ENCODE peak calls at places on chromosomes 16 and 17, in four cellular contexts. W is keratinocyte; M is lung; G is CD4-positive, alpha-beta memory T cell. B is an unnamed sample.

GRCh38 chr16:11497851-11498289 is 88.8 kb downstream of the LITAF start:
- DNase-seq in W (no peak), G (no peak), M (no peak), B (no peak)

GRCh38 chr17:76738468-76738850 is 540 bp downstream of the MFSD11 start:
- DNase-seq in M (no peak), W (no peak), G (no peak), B (no peak)

GRCh38 chr16:1038932-1039331 is 33.6 kb upstream of the SSTR5 start:
- DNase-seq in M (no peak), G (no peak), W (no peak), B (no peak)

GRCh38 chr16:70579648-70580630 is 56.3 kb downstream of the SF3B3 start:
- DNase-seq in W (no peak), M (no peak), G (no peak), B (no peak)

GRCh38 chr16:68324780-68325357 is 14.1 kb downstream of the PRMT7 start:
- DNase-seq in G (no peak), M (no peak), W (no peak), B (no peak)

GRCh38 chr17:29585080-29585751 is 4.2 kb downstream of the GIT1 start:
- DNase-seq in W (no peak), G (no peak), M (no peak), B (no peak)

GRCh38 chr17:46192484-46193245 is 564 bp downstream of the KANSL1 start:
- DNase-seq in G (peak; percentile 62), M (peak; percentile 74), W (no peak), B (no peak)

GRCh38 chr17:76479515-76480048 is 12.2 kb downstream of the AANAT start:
- DNase-seq in M (no peak), G (no peak), W (no peak), B (no peak)

GRCh38 chr16:268141-269053 is 7.3 kb downstream of the RGS11 start:
- DNase-seq in W (no peak), G (no peak), M (no peak), B (no peak)

GRCh38 chr17:75273968-75274708 is 3.1 kb upstream of the MIF4GD start:
- DNase-seq in M (no peak), W (no peak), G (no peak), B (no peak)

GRCh38 chr16:10970065-10970464 is 25.7 kb downstream of the CLEC16A start:
- DNase-seq in G (no peak), M (no peak), W (no peak), B (no peak)

GRCh38 chr17:39639566-39640458 is 2.9 kb downstream of the STARD3 start:
- DNase-seq in M (no peak), G (no peak), W (no peak), B (no peak)

GRCh38 chr16:86809458-86809955 is 231.2 kb downstream of the FOXL1 start:
- DNase-seq in G (no peak), W (no peak), M (no peak), B (no peak)

GRCh38 chr16:72985148-72985882 is 62.6 kb downstream of the ZFHX3 start:
- DNase-seq in M (no peak), W (no peak), G (no peak), B (no peak)

GRCh38 chr16:81415757-81416156 is 28.9 kb upstream of the CMIP start:
- DNase-seq in M (no peak), G (no peak), W (no peak), B (no peak)

GRCh38 chr17:75701288-75701687 is 20.0 kb upstream of the ITGB4 start:
- DNase-seq in M (no peak), G (no peak), W (no peak), B (no peak)

GRCh38 chr16:50696575-50697420 is 3.4 kb downstream of the NOD2 start:
- DNase-seq in G (peak; percentile 73), W (peak; percentile 87), M (peak; percentile 80), B (peak; percentile 62)

GRCh38 chr17:34892864-34893263 is 68.4 kb downstream of the CCT6B start:
- DNase-seq in G (peak; percentile 18), M (no peak), W (no peak), B (no peak)

GRCh38 chr16:66925322-66925840 is at the start of gene RRAD:
- DNase-seq in W (no peak), G (no peak), M (peak; percentile 39), B (no peak)

GRCh38 chr17:28018439-28019070 is 23.9 kb upstream of the NLK start:
- DNase-seq in W (no peak), M (no peak), G (no peak), B (no peak)
- H3K4me3 ChIP-seq in W (no peak overlapping the region), M (no peak overlapping the region), G (no peak overlapping the region), B (no peak overlapping the region)

DNA sequence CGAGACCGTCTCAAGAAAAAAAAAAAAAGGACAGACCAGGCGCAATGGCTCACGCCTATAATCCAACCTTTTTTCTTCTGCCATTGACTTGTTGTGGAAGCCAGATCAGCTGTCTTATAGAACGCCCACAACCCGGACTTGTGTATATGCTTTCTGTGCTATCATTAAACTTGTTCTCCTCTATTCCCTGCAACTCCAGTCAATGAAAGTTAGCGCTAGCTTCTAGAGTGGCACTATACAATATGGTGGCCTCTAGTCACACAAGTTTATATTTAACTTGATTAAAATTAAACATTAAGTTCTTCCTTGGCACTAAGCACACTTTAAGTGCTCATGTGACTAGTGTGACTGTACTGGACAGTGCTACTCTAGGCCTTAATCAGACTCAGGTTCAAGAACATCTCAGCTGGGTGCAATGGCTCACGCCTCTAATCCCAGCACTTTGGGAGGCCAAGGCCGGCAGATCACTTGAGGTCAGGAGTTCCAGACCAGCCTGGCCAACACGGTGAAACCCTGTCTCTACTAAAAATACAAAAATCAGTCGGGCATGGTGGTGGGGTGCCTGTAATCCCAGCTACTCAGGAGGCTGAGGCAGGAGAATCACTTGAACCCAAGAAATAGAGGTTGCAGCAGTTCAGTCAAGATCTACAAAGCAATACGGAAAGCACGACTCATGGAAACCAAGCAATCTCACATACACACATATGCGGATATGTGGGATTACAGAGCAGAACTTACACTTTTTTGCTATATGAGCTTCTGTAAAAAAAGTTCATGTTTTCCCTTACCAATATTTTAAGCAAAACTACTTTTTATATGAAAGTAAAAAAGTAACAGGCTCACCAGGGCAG is 18.8 kb upstream of the GLG1 start:
- DNase-seq in G (no peak), M (no peak), W (no peak), B (no peak)
- H3K4me3 ChIP-seq in G (no peak overlapping the region), M (no peak overlapping the region), W (no peak overlapping the region), B (no peak overlapping the region)

GRCh38 chr17:4233668-4234258 is 30.0 kb downstream of the ANKFY1 start:
- DNase-seq in G (no peak), M (no peak), W (no peak), B (no peak)

GRCh38 chr17:4229627-4230026 is 34.2 kb downstream of the ANKFY1 start:
- DNase-seq in W (no peak), M (no peak), G (no peak), B (no peak)

GRCh38 chr17:4234406-4234805 is 29.4 kb downstream of the ANKFY1 start:
- DNase-seq in M (no peak), G (no peak), W (no peak), B (no peak)

GRCh38 chr17:4232168-4232813 is 31.5 kb downstream of the ANKFY1 start:
- DNase-seq in G (peak; percentile 32), W (no peak), M (no peak), B (no peak)

DNA sequence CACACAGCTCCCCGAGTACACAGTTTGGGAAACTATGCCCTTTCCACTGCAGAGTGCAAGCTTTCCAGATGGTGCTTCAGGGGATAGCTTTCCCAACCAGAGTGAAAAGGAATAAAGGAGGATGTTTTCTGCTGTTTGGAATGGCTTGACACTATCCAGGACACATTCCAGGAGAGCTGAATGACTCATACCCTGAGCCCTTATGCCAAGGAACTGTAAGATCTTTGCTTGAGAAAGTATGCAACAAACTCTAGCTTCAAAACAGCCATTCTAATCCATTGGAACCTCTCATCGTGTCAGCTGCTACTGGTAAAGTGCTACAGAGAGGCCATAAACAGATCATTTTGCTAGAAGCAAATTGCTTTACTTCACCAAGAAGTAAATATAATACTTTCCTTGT is 33.6 kb downstream of the ANKFY1 start:
- DNase-seq in G (no peak), W (no peak), M (peak; percentile 57), B (no peak)
- H3K4me3 ChIP-seq in G (no peak overlapping the region), W (peak overlapping the region; percentile 9), M (no peak overlapping the region), B (no peak overlapping the region)

DNA sequence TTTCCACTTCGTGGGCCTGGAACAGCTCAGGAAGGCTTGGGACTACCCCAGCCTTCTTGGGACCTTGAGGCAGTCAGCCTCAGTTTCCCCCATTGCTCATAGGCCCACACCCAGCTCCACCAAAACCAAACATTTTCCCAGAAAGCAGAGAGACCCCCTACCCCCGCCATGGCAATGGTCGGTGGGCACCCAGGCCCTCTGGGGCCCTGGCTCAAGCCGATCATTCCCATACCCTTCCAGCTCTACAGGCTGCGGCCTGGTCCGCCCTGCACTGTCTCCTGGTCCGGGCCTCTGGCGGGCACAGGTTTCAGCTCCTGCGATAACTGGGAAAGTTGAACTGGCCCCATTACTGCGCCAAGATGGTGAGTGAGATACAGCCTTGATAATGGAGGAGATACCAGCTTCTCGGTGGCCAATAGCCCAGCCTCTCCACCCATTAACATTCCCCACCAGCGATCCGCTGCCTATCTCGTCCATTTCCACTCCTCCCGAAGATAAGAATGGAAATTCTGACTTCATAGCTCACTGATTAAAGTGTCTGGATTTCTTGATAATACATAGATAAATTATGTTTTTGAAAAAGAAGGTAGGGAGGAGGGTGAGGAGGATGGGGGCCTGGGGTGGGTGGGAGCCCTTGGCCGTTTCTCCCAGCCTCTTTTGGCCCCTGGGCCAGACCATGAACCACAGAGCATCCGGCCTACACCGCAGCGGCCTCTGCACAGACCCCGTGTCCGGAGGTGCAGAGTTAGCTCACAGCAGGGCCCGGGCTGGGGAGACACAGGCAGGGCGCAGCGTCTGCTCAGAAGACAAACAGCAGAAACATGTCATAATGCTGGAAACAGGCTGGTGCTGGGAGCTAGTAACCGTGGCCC is 11.6 kb downstream of the ZFPM1 start:
- DNase-seq in M (no peak), G (no peak), W (no peak), B (no peak)
- H3K4me3 ChIP-seq in M (no peak overlapping the region), G (no peak overlapping the region), W (no peak overlapping the region), B (no peak overlapping the region)

GRCh38 chr17:42358434-42358833 is 29.8 kb downstream of the STAT3 start:
- DNase-seq in W (no peak), M (no peak), G (no peak), B (no peak)

GRCh38 chr17:42359133-42359532 is 29.1 kb downstream of the STAT3 start:
- DNase-seq in M (no peak), W (no peak), G (no peak), B (no peak)

DNA sequence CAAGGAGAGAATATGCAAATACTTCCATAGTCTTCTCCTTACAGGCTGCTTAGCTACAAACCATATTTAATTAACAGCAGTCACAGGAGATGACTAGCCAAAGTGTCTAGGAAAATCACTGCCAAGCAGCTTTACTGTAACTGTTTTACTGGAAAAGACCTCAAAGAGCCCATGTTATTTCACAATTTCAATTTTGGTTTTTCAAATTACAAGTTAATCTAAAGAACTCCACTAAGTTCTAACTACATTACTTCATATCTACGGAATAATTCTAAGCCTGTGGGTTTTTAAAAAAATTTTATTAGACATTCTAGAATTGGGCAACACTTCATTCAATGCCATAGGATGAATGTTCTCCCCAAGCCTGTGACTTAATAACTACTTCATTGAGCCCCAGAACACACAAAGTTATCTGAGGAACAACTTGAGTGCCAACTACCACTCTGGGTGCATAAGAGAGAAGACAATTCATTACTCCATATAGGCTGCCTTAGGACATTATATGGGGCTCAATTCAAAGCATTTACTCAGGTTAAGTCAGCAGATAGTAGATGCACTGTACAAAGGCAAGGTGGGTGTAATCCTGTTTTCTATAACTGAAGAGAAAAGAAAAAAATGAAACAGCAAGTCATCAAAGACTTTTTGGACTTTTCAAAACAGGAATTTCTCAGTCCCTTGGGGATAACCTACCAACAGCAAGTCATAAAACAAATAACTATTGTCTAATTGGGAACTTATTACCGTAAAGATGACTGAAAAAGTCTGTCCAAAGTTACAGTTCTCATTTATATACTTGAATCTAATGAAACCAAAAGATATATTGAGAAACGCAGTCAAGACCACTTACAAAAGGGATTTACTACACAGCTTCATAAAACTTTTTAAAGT is 33.0 kb downstream of the STAT3 start:
- DNase-seq in W (no peak), M (no peak), G (no peak), B (no peak)
- H3K4me3 ChIP-seq in W (no peak overlapping the region), M (no peak overlapping the region), G (no peak overlapping the region), B (no peak overlapping the region)

GRCh38 chr16:85003076-85003475 is 8.3 kb downstream of the ZDHHC7 start:
- DNase-seq in G (no peak), W (no peak), M (no peak), B (no peak)
- H3K4me3 ChIP-seq in G (no peak overlapping the region), W (no peak overlapping the region), M (no peak overlapping the region), B (peak overlapping the region; percentile 25)